ENCODE peak calls at places on chromosome 13, in eight cellular contexts. V is activated CD4-positive, alpha-beta T cell treated with anti-CD3 and anti-CD28 coated beads for 48 hours; Q is HT1080; I is T follicular helper cell; E is HuH-7.5; G is aorta; S is AG08396; O is left ventricle myocardium inferior. Y is an unnamed sample.

GRCh38 chr13:46726347-46726746 is 70.6 kb downstream of the ESD start:
- DNase-seq in V (no peak), Q (no peak), I (no peak), E (no peak), G (no peak), S (no peak), O (no peak), Y (no peak)

GRCh38 chr13:102642475-102642874 is 45.7 kb downstream of the TPP2 start:
- DNase-seq in V (no peak), Q (no peak), I (no peak), E (no peak), G (peak; percentile 82), S (no peak), O (peak; percentile 64), Y (no peak)

GRCh38 chr13:64074989-64075474 is 2659.4 kb upstream of the PCDH20 start:
- DNase-seq in V (no peak), Q (peak; percentile 63), I (no peak), E (no peak), G (peak; percentile 51), S (no peak), O (no peak), Y (no peak)

GRCh38 chr13:45511310-45512147 is 46.8 kb downstream of the COG3 start:
- DNase-seq in V (peak; percentile 13), Q (peak; percentile 78), I (no peak), E (peak; percentile 15), G (no peak), S (peak; percentile 50), O (no peak), Y (peak; percentile 83)

GRCh38 chr13:44022196-44022595 is 142.5 kb downstream of the LACC1 start:
- DNase-seq in V (no peak), Q (no peak), I (no peak), E (peak; percentile 3), G (no peak), S (no peak), O (no peak), Y (no peak)

GRCh38 chr13:28100149-28101121 is at the start of gene FLT3:
- DNase-seq in V (peak; percentile 49), Q (peak; percentile 2), I (no peak), E (peak; percentile 20), G (no peak), S (peak; percentile 40), O (peak; percentile 18), Y (no peak)

GRCh38 chr13:24127116-24127631 is 33.3 kb upstream of the SPATA13 start:
- DNase-seq in V (peak; percentile 42), Q (peak; percentile 21), I (no peak), E (peak; percentile 14), G (no peak), S (no peak), O (no peak), Y (no peak)

GRCh38 chr13:101988140-101988539 is 413.7 kb downstream of the FGF14 start:
- DNase-seq in V (no peak), Q (peak; percentile 18), I (no peak), E (no peak), G (no peak), S (no peak), O (no peak), Y (no peak)

GRCh38 chr13:30906411-30906990 is 430 bp downstream of the MEDAG start:
- DNase-seq in V (peak; percentile 22), Q (no peak), I (no peak), E (no peak), G (peak; percentile 86), S (peak; percentile 34), O (no peak), Y (no peak)

GRCh38 chr13:106376411-106377112 is 158.9 kb downstream of the EFNB2 start:
- DNase-seq in V (peak; percentile 23), Q (peak; percentile 98), I (no peak), E (no peak), G (no peak), S (peak; percentile 37), O (no peak), Y (no peak)

GRCh38 chr13:59452189-59452588 is 711.5 kb downstream of the DIAPH3 start:
- DNase-seq in V (no peak), Q (no peak), I (no peak), E (no peak), G (no peak), S (no peak), O (no peak), Y (no peak)

GRCh38 chr13:73195091-73195490 is 136.3 kb downstream of the KLF5 start:
- DNase-seq in V (no peak), Q (no peak), I (no peak), E (no peak), G (no peak), S (no peak), O (no peak), Y (no peak)

GRCh38 chr13:30832377-30832776 is 73.7 kb upstream of the MEDAG start:
- DNase-seq in V (no peak), Q (no peak), I (no peak), E (no peak), G (no peak), S (no peak), O (no peak), Y (no peak)

GRCh38 chr13:73940098-73940497 is 194.1 kb downstream of the KLF12 start:
- DNase-seq in V (no peak), Q (no peak), I (no peak), E (no peak), G (no peak), S (no peak), O (peak; percentile 27), Y (no peak)

GRCh38 chr13:33381906-33382305 is 96.4 kb upstream of the STARD13 start:
- DNase-seq in V (no peak), Q (no peak), I (no peak), E (no peak), G (no peak), S (no peak), O (no peak), Y (no peak)

GRCh38 chr13:78993792-78994191 is 334.8 kb upstream of the OBI1 start:
- DNase-seq in V (no peak), Q (no peak), I (no peak), E (no peak), G (no peak), S (no peak), O (no peak), Y (no peak)

GRCh38 chr13:26460652-26461051 is 96.8 kb upstream of the WASF3 start:
- DNase-seq in V (no peak), Q (no peak), I (no peak), E (no peak), G (no peak), S (no peak), O (peak; percentile 87), Y (no peak)